ENCODE peak calls at places on chromosomes 12 and 14, in eight cellular contexts. R is ascending aorta; S is activated T-helper 1 cell treated with Interleukin-2 at 50 U/mL for 16 hours; N is pancreas; P is PC-9; Z is CD4-positive, CD25-positive, alpha-beta regulatory T cell; I is AG09309; D is stimulated activated naive CD4-positive, alpha-beta T cell. L is an unnamed sample.

GRCh38 chr12:10131101-10131632 is 1.2 kb upstream of the CLEC7A start:
- DNase-seq in S (no peak), D (no peak), R (no peak), N (no peak), I (no peak), P (no peak), Z (no peak), L (no peak)

GRCh38 chr12:108822458-108823205 is 34.8 kb downstream of the SSH1 start:
- DNase-seq in D (no peak), N (no peak), Z (no peak), P (peak), I (no peak), R (no peak), S (no peak), L (no peak)

GRCh38 chr12:1350055-1350933 is 244.1 kb downstream of the FBXL14 start:
- DNase-seq in R (no peak), N (no peak), I (peak), P (peak), Z (no peak), S (no peak), D (no peak), L (peak)

GRCh38 chr12:10140001-10140400 is 10.0 kb upstream of the CLEC7A start:
- DNase-seq in S (peak), N (no peak), R (no peak), Z (peak), D (peak), I (peak), P (peak), L (peak)

GRCh38 chr12:91381309-91381804 is 198.7 kb upstream of the DCN start:
- DNase-seq in P (no peak), D (no peak), S (no peak), Z (peak), I (peak), N (peak), R (peak), L (peak)

GRCh38 chr12:118136559-118137003 is 657 bp downstream of the PEBP1 start:
- DNase-seq in Z (peak), S (peak), P (no peak), N (peak), I (no peak), D (no peak), R (peak), L (no peak)

GRCh38 chr14:90758028-90758889 is 58.0 kb downstream of the TTC7B start:
- DNase-seq in S (peak), R (peak), D (peak), P (peak), I (peak), Z (peak), N (peak), L (peak)

GRCh38 chr14:99887407-99887806 is 94.2 kb downstream of the EML1 start:
- DNase-seq in N (no peak), I (no peak), R (no peak), Z (no peak), S (no peak), D (no peak), P (no peak), L (no peak)

GRCh38 chr12:92123780-92124707 is 21.6 kb downstream of the BTG1 start:
- DNase-seq in P (no peak), I (no peak), N (no peak), Z (no peak), D (no peak), S (no peak), R (no peak), L (no peak)

GRCh38 chr14:20714593-20715250 is 26.2 kb downstream of the ANG start:
- DNase-seq in S (no peak), D (no peak), I (peak), Z (no peak), R (peak), N (peak), P (peak), L (no peak)

GRCh38 chr12:48104531-48104930 is 1.3 kb downstream of the SENP1 start:
- DNase-seq in S (no peak), N (no peak), Z (no peak), P (no peak), R (no peak), I (no peak), D (no peak), L (no peak)

GRCh38 chr12:67388331-67389163 is 119.4 kb downstream of the CAND1 start:
- DNase-seq in S (no peak), D (no peak), Z (no peak), P (no peak), N (no peak), I (no peak), R (no peak), L (no peak)

GRCh38 chr12:12839886-12840285 is 26.7 kb downstream of the DDX47 start:
- DNase-seq in Z (no peak), N (no peak), I (peak), D (no peak), R (peak), S (no peak), P (peak), L (peak)

GRCh38 chr12:45637706-45638105 is 91.8 kb upstream of the ARID2 start:
- DNase-seq in Z (no peak), D (no peak), R (no peak), I (no peak), S (no peak), P (peak), N (no peak), L (no peak)

GRCh38 chr14:104393199-104393897 is 186.2 kb upstream of the C14orf180 start:
- DNase-seq in R (peak), Z (no peak), N (no peak), D (no peak), P (no peak), I (no peak), S (no peak), L (no peak)

GRCh38 chr12:64530566-64530965 is 78.6 kb downstream of the TBK1 start:
- DNase-seq in R (no peak), Z (no peak), N (no peak), D (no peak), I (no peak), P (no peak), S (no peak), L (no peak)

GRCh38 chr12:53543539-53543938 is 36.3 kb upstream of the NPFF start:
- DNase-seq in Z (peak), R (peak), S (peak), D (peak), N (peak), I (peak), P (no peak), L (peak)

GRCh38 chr12:2937500-2937899 is 21.7 kb upstream of the TEAD4 start:
- DNase-seq in S (no peak), N (no peak), R (no peak), I (no peak), Z (no peak), D (no peak), P (no peak), L (no peak)

GRCh38 chr12:119693006-119693405 is 25.1 kb downstream of the PRKAB1 start:
- DNase-seq in I (peak), S (no peak), N (peak), R (no peak), P (no peak), Z (no peak), D (no peak), L (peak)

GRCh38 chr14:69770559-69770958 is 3.6 kb downstream of the SRSF5 start:
- DNase-seq in I (no peak), R (no peak), Z (no peak), N (no peak), S (no peak), P (no peak), D (no peak), L (no peak)

GRCh38 chr12:6998708-6999451 is 19.4 kb downstream of the LPCAT3 start:
- DNase-seq in P (peak), S (no peak), R (no peak), Z (no peak), I (no peak), N (peak), D (no peak), L (no peak)

GRCh38 chr12:127516467-127516866 is 750.5 kb upstream of the TMEM132C start:
- DNase-seq in P (no peak), R (no peak), S (no peak), N (no peak), Z (no peak), D (no peak), I (no peak), L (no peak)

GRCh38 chr12:69653703-69654102 is 43.0 kb upstream of the LRRC10 start:
- DNase-seq in S (no peak), R (no peak), D (no peak), Z (no peak), N (no peak), I (no peak), P (no peak), L (no peak)

GRCh38 chr12:62224601-62225000 is 35.6 kb upstream of the USP15 start:
- DNase-seq in N (no peak), R (no peak), P (no peak), S (no peak), Z (no peak), D (no peak), I (no peak), L (no peak)

GRCh38 chr12:124720687-124721500 is 142.8 kb downstream of the SCARB1 start:
- DNase-seq in R (no peak), S (no peak), P (no peak), Z (no peak), N (peak), D (no peak), I (no peak), L (peak)